ENCODE peak calls at places on chromosomes 6 and 20, in five cellular contexts. R, X, Q, E and M are unnamed samples.

GRCh38 chr6:157965387-157965786 is 16.3 kb upstream of the SYNJ2 start:
- DNase-seq in R (no peak), X (no peak), Q (no peak), E (no peak), M (no peak)

GRCh38 chr20:36199293-36200257 is 36.7 kb upstream of the AAR2 start:
- DNase-seq in R (peak), X (peak), Q (peak), E (peak), M (peak)

GRCh38 chr6:80197474-80197873 is 91.0 kb downstream of the BCKDHB start:
- DNase-seq in R (no peak), X (no peak), Q (no peak), E (no peak), M (no peak)

GRCh38 chr6:103122766-103123601 is 1729.5 kb downstream of the GRIK2 start:
- DNase-seq in R (peak), X (peak), Q (no peak), E (no peak), M (no peak)

GRCh38 chr20:24584538-24585356 is 115.3 kb downstream of the SYNDIG1 start:
- DNase-seq in R (no peak), X (no peak), Q (no peak), E (no peak), M (no peak)

GRCh38 chr6:132314432-132314831 is 86.8 kb downstream of the MOXD1 start:
- DNase-seq in R (no peak), X (no peak), Q (no peak), E (no peak), M (no peak)

GRCh38 chr6:102215425-102215824 is 821.9 kb downstream of the GRIK2 start:
- DNase-seq in R (no peak), X (no peak), Q (no peak), E (no peak), M (no peak)

GRCh38 chr20:431012-431904 is 23.2 kb downstream of the RBCK1 start:
- DNase-seq in R (peak), X (peak), Q (no peak), E (peak), M (peak)

GRCh38 chr6:79947191-79948173 is at the start of gene ELOVL4:
- DNase-seq in R (peak), X (peak), Q (no peak), E (peak), M (peak)

GRCh38 chr6:97594834-97595233 is 311.8 kb upstream of the MMS22L start:
- DNase-seq in R (no peak), X (no peak), Q (no peak), E (no peak), M (no peak)

GRCh38 chr6:26556263-26557070 is 18.3 kb downstream of the HMGN4 start:
- DNase-seq in R (peak), X (no peak), Q (no peak), E (peak), M (no peak)

GRCh38 chr20:23086931-23087411 is 847 bp upstream of the CD93 start:
- DNase-seq in R (no peak), X (no peak), Q (no peak), E (no peak), M (no peak)

GRCh38 chr20:58447733-58448391 is 58.8 kb downstream of the VAPB start:
- DNase-seq in R (peak), X (no peak), Q (no peak), E (peak), M (no peak)

GRCh38 chr6:133623621-133624020 is 265.3 kb upstream of the TCF21 start:
- DNase-seq in R (no peak), X (no peak), Q (no peak), E (no peak), M (no peak)

GRCh38 chr6:88165877-88166492 is at the start of gene CNR1:
- DNase-seq in R (peak), X (peak), Q (no peak), E (peak), M (no peak)

GRCh38 chr6:132235596-132236280 is 165.5 kb downstream of the MOXD1 start:
- DNase-seq in R (no peak), X (no peak), Q (no peak), E (no peak), M (no peak)

GRCh38 chr20:45383131-45383530 is 5.0 kb upstream of the TP53TG5 start:
- DNase-seq in R (no peak), X (no peak), Q (no peak), E (no peak), M (no peak)

GRCh38 chr20:4036351-4036750 is 21.0 kb upstream of the RNF24 start:
- DNase-seq in R (no peak), X (no peak), Q (no peak), E (no peak), M (no peak)

GRCh38 chr6:27441001-27441400 is 31.9 kb downstream of the ZNF184 start:
- DNase-seq in R (no peak), X (no peak), Q (no peak), E (no peak), M (no peak)

GRCh38 chr6:139367810-139368321 is 6.6 kb downstream of the CITED2 start:
- DNase-seq in R (no peak), X (no peak), Q (no peak), E (no peak), M (no peak)

GRCh38 chr6:24919404-24919892 is 16.3 kb downstream of the RIPOR2 start:
- DNase-seq in R (no peak), X (no peak), Q (no peak), E (no peak), M (no peak)

GRCh38 chr20:35264755-35265154 is 13.2 kb downstream of the MMP24OS start:
- DNase-seq in R (no peak), X (no peak), Q (no peak), E (no peak), M (no peak)

GRCh38 chr6:51856508-51856907 is 230.9 kb downstream of the PKHD1 start:
- DNase-seq in R (no peak), X (no peak), Q (no peak), E (no peak), M (no peak)

GRCh38 chr6:56686429-56686828 is 43.7 kb upstream of the DST start:
- DNase-seq in R (no peak), X (no peak), Q (no peak), E (no peak), M (no peak)

GRCh38 chr20:7361321-7361720 is 578.9 kb downstream of the HAO1 start:
- DNase-seq in R (no peak), X (no peak), Q (no peak), E (no peak), M (no peak)

GRCh38 chr20:7355056-7355455 is 585.2 kb downstream of the HAO1 start:
- DNase-seq in R (no peak), X (no peak), Q (no peak), E (no peak), M (no peak)

GRCh38 chr20:7359739-7360138 is 580.5 kb downstream of the HAO1 start:
- DNase-seq in R (no peak), X (no peak), Q (no peak), E (no peak), M (no peak)

GRCh38 chr20:7362601-7363000 is 577.7 kb downstream of the HAO1 start:
- DNase-seq in R (no peak), X (no peak), Q (no peak), E (no peak), M (no peak)

GRCh38 chr20:7358670-7359069 is 581.6 kb downstream of the HAO1 start:
- DNase-seq in R (no peak), X (no peak), Q (no peak), E (no peak), M (no peak)
- TF ChIP-seq CTCF in R (no peak), X (no peak), Q (no peak), E (no peak), M (no peak)

GRCh38 chr6:159753081-159753872 is 8.6 kb upstream of the ACAT2 start:
- DNase-seq in R (no peak), X (no peak), Q (no peak), E (no peak), M (no peak)
- TF ChIP-seq CTCF in R (no peak), X (no peak), Q (no peak), E (no peak), M (no peak)

GRCh38 chr6:69311888-69312287 is 484.9 kb downstream of the LMBRD1 start:
- DNase-seq in R (no peak), X (no peak), Q (no peak), E (no peak), M (no peak)
- TF ChIP-seq CTCF in R (no peak), X (no peak), Q (no peak), E (no peak), M (no peak)

DNA sequence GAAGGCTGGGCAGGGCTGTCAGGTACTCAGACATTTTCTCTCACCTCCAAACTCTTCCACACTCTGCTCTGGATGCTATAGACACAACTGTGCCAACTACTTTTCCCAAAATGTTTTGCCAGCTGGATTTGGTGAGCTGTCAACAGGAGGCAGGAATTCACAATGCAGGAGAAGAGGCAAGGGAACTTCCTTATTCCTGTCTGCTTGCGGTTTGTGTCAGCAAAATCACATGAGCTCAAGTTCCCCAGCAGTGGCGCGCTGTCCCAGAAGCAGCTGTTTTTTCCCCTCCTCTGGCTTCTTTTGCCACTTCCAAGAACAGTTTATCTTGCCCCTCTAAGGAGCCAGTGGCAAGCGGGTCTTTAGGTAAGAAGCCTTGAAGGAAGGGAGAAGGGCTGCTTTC is 608.2 kb downstream of the PRKN start:
- DNase-seq in R (no peak), X (no peak), Q (no peak), E (peak), M (no peak)
- TF ChIP-seq CTCF in R (no peak), X (no peak), Q (no peak), E (no peak), M (no peak)

DNA sequence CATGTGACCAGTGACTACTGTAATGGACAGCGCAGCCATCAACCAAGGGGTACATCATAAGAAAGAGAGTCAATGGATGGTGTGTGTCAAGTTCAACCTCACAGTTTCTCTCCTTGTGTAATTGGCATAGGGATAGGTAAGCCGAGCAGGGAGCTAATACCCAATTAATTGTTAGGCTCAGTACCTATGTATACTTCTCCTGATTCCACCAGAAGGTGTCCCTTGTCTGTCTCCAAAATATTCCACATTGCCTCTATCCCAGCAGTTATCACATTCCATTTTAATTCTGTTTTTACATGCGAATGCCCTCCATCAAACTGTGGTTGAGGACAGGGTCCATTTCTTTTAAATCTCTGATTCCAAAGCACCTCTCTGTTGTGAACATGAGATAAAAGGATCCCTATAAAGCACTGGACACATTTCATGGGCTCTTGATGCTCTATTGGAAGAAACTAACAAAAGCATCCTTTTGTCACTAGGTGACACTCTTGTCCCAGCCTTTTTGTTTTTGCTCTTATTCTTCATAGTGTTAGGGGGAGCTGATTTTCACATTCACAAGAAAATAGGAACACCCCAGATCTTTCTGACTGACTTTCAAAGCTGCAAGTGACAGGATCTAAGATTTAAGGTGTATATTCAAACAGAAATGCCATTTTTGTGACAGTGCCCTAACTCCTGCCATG is 38.9 kb downstream of the FBXO9 start:
- DNase-seq in R (no peak), X (no peak), Q (no peak), E (no peak), M (no peak)
- TF ChIP-seq CTCF in R (peak), X (no peak), Q (no peak), E (no peak), M (peak)

GRCh38 chr20:62739581-62740285 is 31.1 kb downstream of the NTSR1 start:
- DNase-seq in R (no peak), X (peak), Q (no peak), E (no peak), M (no peak)
- TF ChIP-seq CTCF in R (no peak), X (no peak), Q (no peak), E (no peak), M (no peak)

GRCh38 chr6:41672816-41673703 is 34.8 kb downstream of the MDFI start:
- DNase-seq in R (no peak), X (peak), Q (no peak), E (no peak), M (no peak)
- TF ChIP-seq CTCF in R (no peak), X (no peak), Q (no peak), E (no peak), M (no peak)

GRCh38 chr20:10524034-10524476 is 89.0 kb downstream of the SLX4IP start:
- DNase-seq in R (peak), X (no peak), Q (no peak), E (peak), M (no peak)
- TF ChIP-seq CTCF in R (no peak), X (no peak), Q (no peak), E (no peak), M (no peak)